ENCODE peak calls at places on chromosomes 4 and X, in seven cellular contexts. One of them, this sample, is unnamed.

GRCh38 chr4:109559625-109559982 is 442 bp upstream of the MCUB start:
- DNase-seq in right atrium auricular region: no peak
- DNase-seq in BJ: no peak
- DNase-seq in tibial nerve: no peak
- DNase-seq in fibroblast of lung: no peak
- DNase-seq in left lung: peak
- DNase-seq in right lobe of liver: no peak
- DNase-seq in this sample: no peak

GRCh38 chr4:20370284-20370683 is 118.6 kb downstream of the SLIT2 start:
- DNase-seq in left lung: no peak
- DNase-seq in fibroblast of lung: peak
- DNase-seq in BJ: no peak
- DNase-seq in right atrium auricular region: no peak
- DNase-seq in right lobe of liver: no peak
- DNase-seq in tibial nerve: no peak
- DNase-seq in this sample: peak

GRCh38 chr4:123866796-123867195 is 470.2 kb downstream of the SPRY1 start:
- DNase-seq in right lobe of liver: no peak
- DNase-seq in left lung: no peak
- DNase-seq in BJ: no peak
- DNase-seq in tibial nerve: no peak
- DNase-seq in right atrium auricular region: no peak
- DNase-seq in fibroblast of lung: peak
- DNase-seq in this sample: no peak

GRCh38 chrX:109281478-109282275 is 200.2 kb downstream of the GUCY2F start:
- DNase-seq in left lung: no peak
- DNase-seq in tibial nerve: no peak
- DNase-seq in right atrium auricular region: no peak
- DNase-seq in BJ: no peak
- DNase-seq in fibroblast of lung: peak
- DNase-seq in right lobe of liver: no peak
- DNase-seq in this sample: no peak

GRCh38 chr4:119037709-119038463 is 97.7 kb upstream of the MYOZ2 start:
- DNase-seq in BJ: no peak
- DNase-seq in right lobe of liver: no peak
- DNase-seq in left lung: no peak
- DNase-seq in tibial nerve: no peak
- DNase-seq in fibroblast of lung: no peak
- DNase-seq in right atrium auricular region: no peak
- DNase-seq in this sample: no peak

GRCh38 chr4:123265443-123265842 is 131.2 kb upstream of the SPRY1 start:
- DNase-seq in left lung: no peak
- DNase-seq in right lobe of liver: no peak
- DNase-seq in fibroblast of lung: no peak
- DNase-seq in right atrium auricular region: no peak
- DNase-seq in tibial nerve: no peak
- DNase-seq in BJ: no peak
- DNase-seq in this sample: no peak

GRCh38 chr4:168917150-168917779 is 92.8 kb downstream of the CBR4 start:
- DNase-seq in right lobe of liver: no peak
- DNase-seq in right atrium auricular region: no peak
- DNase-seq in BJ: no peak
- DNase-seq in left lung: no peak
- DNase-seq in fibroblast of lung: peak
- DNase-seq in tibial nerve: no peak
- DNase-seq in this sample: peak

GRCh38 chrX:7603387-7603786 is 239.6 kb upstream of the VCX start:
- DNase-seq in left lung: no peak
- DNase-seq in BJ: no peak
- DNase-seq in fibroblast of lung: no peak
- DNase-seq in right atrium auricular region: no peak
- DNase-seq in right lobe of liver: no peak
- DNase-seq in tibial nerve: no peak
- DNase-seq in this sample: no peak

GRCh38 chrX:108270280-108270679 is 167.9 kb downstream of the COL4A6 start:
- DNase-seq in fibroblast of lung: no peak
- DNase-seq in right atrium auricular region: no peak
- DNase-seq in left lung: no peak
- DNase-seq in tibial nerve: no peak
- DNase-seq in right lobe of liver: no peak
- DNase-seq in BJ: no peak
- DNase-seq in this sample: no peak

GRCh38 chrX:69307736-69308135 is 142.5 kb upstream of the PJA1 start:
- DNase-seq in tibial nerve: no peak
- DNase-seq in right atrium auricular region: no peak
- DNase-seq in fibroblast of lung: no peak
- DNase-seq in BJ: no peak
- DNase-seq in right lobe of liver: no peak
- DNase-seq in left lung: no peak
- DNase-seq in this sample: no peak

GRCh38 chrX:107448625-107449468 is 605 bp upstream of the FRMPD3 start:
- DNase-seq in tibial nerve: no peak
- DNase-seq in right lobe of liver: no peak
- DNase-seq in BJ: no peak
- DNase-seq in right atrium auricular region: no peak
- DNase-seq in fibroblast of lung: peak
- DNase-seq in left lung: no peak
- DNase-seq in this sample: no peak

GRCh38 chrX:15107367-15107988 is 162.4 kb downstream of the ASB9 start:
- DNase-seq in BJ: no peak
- DNase-seq in right lobe of liver: no peak
- DNase-seq in tibial nerve: no peak
- DNase-seq in left lung: no peak
- DNase-seq in right atrium auricular region: no peak
- DNase-seq in fibroblast of lung: no peak
- DNase-seq in this sample: no peak

GRCh38 chrX:147875866-147876596 is 35.7 kb upstream of the FMR1 start:
- DNase-seq in left lung: no peak
- DNase-seq in right atrium auricular region: no peak
- DNase-seq in BJ: no peak
- DNase-seq in tibial nerve: no peak
- DNase-seq in right lobe of liver: peak
- DNase-seq in fibroblast of lung: no peak
- DNase-seq in this sample: no peak

GRCh38 chr4:169270810-169271691 is at the start of gene SH3RF1:
- DNase-seq in left lung: peak
- DNase-seq in fibroblast of lung: peak
- DNase-seq in right atrium auricular region: peak
- DNase-seq in BJ: no peak
- DNase-seq in right lobe of liver: peak
- DNase-seq in tibial nerve: peak
- DNase-seq in this sample: no peak

GRCh38 chr4:137124278-137124932 is 407.9 kb downstream of the PCDH18 start:
- DNase-seq in BJ: peak
- DNase-seq in right atrium auricular region: no peak
- DNase-seq in tibial nerve: no peak
- DNase-seq in left lung: no peak
- DNase-seq in fibroblast of lung: peak
- DNase-seq in right lobe of liver: no peak
- DNase-seq in this sample: peak

GRCh38 chrX:9342581-9343051 is 122.2 kb upstream of the TBL1X start:
- DNase-seq in BJ: no peak
- DNase-seq in left lung: peak
- DNase-seq in tibial nerve: peak
- DNase-seq in right atrium auricular region: peak
- DNase-seq in right lobe of liver: peak
- DNase-seq in fibroblast of lung: peak
- DNase-seq in this sample: no peak
- H3K4me3 ChIP-seq in BJ: no peak
- H3K4me3 ChIP-seq in left lung: no peak
- H3K4me3 ChIP-seq in tibial nerve: peak
- H3K4me3 ChIP-seq in right atrium auricular region: peak
- H3K4me3 ChIP-seq in right lobe of liver: no peak
- H3K4me3 ChIP-seq in fibroblast of lung: no peak
- H3K4me3 ChIP-seq in this sample: no peak

GRCh38 chrX:77814210-77814609 is 28.2 kb upstream of the ATRX start:
- DNase-seq in left lung: no peak
- DNase-seq in tibial nerve: no peak
- DNase-seq in right lobe of liver: no peak
- DNase-seq in BJ: no peak
- DNase-seq in right atrium auricular region: no peak
- DNase-seq in fibroblast of lung: no peak
- DNase-seq in this sample: no peak
- TF ChIP-seq CTCF in left lung: no peak
- TF ChIP-seq CTCF in tibial nerve: no peak
- TF ChIP-seq CTCF in right lobe of liver: no peak
- TF ChIP-seq CTCF in BJ: no peak
- TF ChIP-seq CTCF in right atrium auricular region: no peak
- TF ChIP-seq CTCF in fibroblast of lung: no peak
- TF ChIP-seq CTCF in this sample: no peak

GRCh38 chrX:136779346-136779781 is 1.4 kb downstream of the ARHGEF6 start:
- DNase-seq in left lung: no peak
- DNase-seq in BJ: no peak
- DNase-seq in tibial nerve: no peak
- DNase-seq in right atrium auricular region: no peak
- DNase-seq in right lobe of liver: no peak
- DNase-seq in fibroblast of lung: no peak
- DNase-seq in this sample: no peak
- H3K4me3 ChIP-seq in left lung: peak
- H3K4me3 ChIP-seq in BJ: no peak
- H3K4me3 ChIP-seq in tibial nerve: no peak
- H3K4me3 ChIP-seq in right atrium auricular region: no peak
- H3K4me3 ChIP-seq in right lobe of liver: no peak
- H3K4me3 ChIP-seq in fibroblast of lung: peak
- H3K4me3 ChIP-seq in this sample: peak

DNA sequence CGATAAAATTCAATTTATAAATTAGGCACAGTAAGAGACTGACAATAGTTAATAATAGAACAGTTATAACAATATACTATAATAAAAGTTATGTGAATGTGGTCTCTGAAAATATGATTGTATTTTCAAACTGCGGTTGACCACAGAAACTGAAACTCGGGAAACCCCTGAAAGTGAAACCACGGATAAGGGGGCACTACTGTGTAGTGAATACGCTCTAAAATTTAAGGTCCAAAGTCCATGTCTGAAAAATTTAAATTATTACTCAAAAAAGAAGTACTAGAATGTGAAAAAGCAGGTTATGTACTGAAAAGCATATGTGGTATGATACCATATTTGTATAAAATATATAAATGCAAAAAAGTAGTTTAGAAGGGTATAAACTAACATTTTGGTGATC is 1.9 kb downstream of the SMIM14 start:
- DNase-seq in right lobe of liver: no peak
- DNase-seq in left lung: no peak
- DNase-seq in BJ: no peak
- DNase-seq in right atrium auricular region: no peak
- DNase-seq in fibroblast of lung: peak
- DNase-seq in tibial nerve: no peak
- DNase-seq in this sample: no peak
- TF ChIP-seq CTCF in right lobe of liver: no peak
- TF ChIP-seq CTCF in left lung: no peak
- TF ChIP-seq CTCF in BJ: no peak
- TF ChIP-seq CTCF in right atrium auricular region: no peak
- TF ChIP-seq CTCF in fibroblast of lung: no peak
- TF ChIP-seq CTCF in tibial nerve: no peak
- TF ChIP-seq CTCF in this sample: no peak

DNA sequence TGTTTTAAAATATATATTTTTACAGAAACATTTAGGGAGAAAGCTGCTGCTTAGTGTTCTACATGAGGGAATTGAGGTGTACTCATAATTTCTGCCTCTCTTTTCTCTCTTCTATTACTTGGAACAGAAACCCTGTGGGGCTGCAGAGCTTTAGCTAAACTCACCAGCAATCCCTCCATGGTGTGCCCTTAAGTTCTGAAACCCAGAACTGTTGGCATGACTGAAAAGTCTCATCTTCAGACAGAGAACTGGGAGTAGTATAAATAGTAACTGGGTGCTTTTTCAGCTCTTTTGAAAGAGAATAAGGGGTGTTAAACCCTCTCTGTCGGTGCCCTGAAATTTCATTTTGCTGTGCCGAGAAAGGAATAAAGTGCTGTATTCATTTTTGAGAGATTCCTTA is 294.9 kb upstream of the BOD1L1 start:
- DNase-seq in fibroblast of lung: no peak
- DNase-seq in right atrium auricular region: no peak
- DNase-seq in tibial nerve: no peak
- DNase-seq in left lung: no peak
- DNase-seq in right lobe of liver: no peak
- DNase-seq in BJ: no peak
- DNase-seq in this sample: no peak
- H3K4me3 ChIP-seq in fibroblast of lung: no peak
- H3K4me3 ChIP-seq in right atrium auricular region: no peak
- H3K4me3 ChIP-seq in tibial nerve: no peak
- H3K4me3 ChIP-seq in left lung: no peak
- H3K4me3 ChIP-seq in right lobe of liver: no peak
- H3K4me3 ChIP-seq in BJ: no peak
- H3K4me3 ChIP-seq in this sample: no peak

This sample was measured in HFF-Myc.